ENCODE peak calls at places on chromosome 5, in seven cellular contexts. Q is body of pancreas, O is GM20000, E is MM.1S, H is thoracic aorta, M is neural crest cell, Y is GM06990. J is an unnamed sample.

GRCh38 chr5:73497537-73498056 is 645 bp upstream of the BTF3 start:
- DNase-seq in Q (no peak), O (no peak), E (no peak), H (no peak), M (no peak), Y (no peak), J (no peak)

GRCh38 chr5:58794875-58795274 is 212.0 kb downstream of the RAB3C start:
- DNase-seq in Q (no peak), O (no peak), E (no peak), H (no peak), M (no peak), Y (no peak), J (peak)

GRCh38 chr5:151569132-151570046 is 21.7 kb downstream of the FAT2 start:
- DNase-seq in Q (no peak), O (no peak), E (no peak), H (no peak), M (no peak), Y (no peak), J (peak)

GRCh38 chr5:81520769-81521168 is 126.8 kb upstream of the ACOT12 start:
- DNase-seq in Q (no peak), O (no peak), E (no peak), H (no peak), M (no peak), Y (no peak), J (no peak)

GRCh38 chr5:116567100-116567499 is 7.5 kb downstream of the SEMA6A start:
- DNase-seq in Q (no peak), O (no peak), E (no peak), H (no peak), M (no peak), Y (no peak), J (no peak)

GRCh38 chr5:5671823-5672222 is 249.3 kb downstream of the ICE1 start:
- DNase-seq in Q (no peak), O (no peak), E (no peak), H (no peak), M (no peak), Y (no peak), J (no peak)

GRCh38 chr5:162132348-162132747 is 64.8 kb downstream of the GABRG2 start:
- DNase-seq in Q (no peak), O (no peak), E (no peak), H (no peak), M (no peak), Y (no peak), J (no peak)

GRCh38 chr5:54533541-54534179 is 16.1 kb downstream of the SNX18 start:
- DNase-seq in Q (peak), O (no peak), E (no peak), H (no peak), M (no peak), Y (no peak), J (no peak)

GRCh38 chr5:34039398-34040157 is 3.4 kb downstream of the C1QTNF3 start:
- DNase-seq in Q (no peak), O (no peak), E (no peak), H (no peak), M (no peak), Y (no peak), J (no peak)

GRCh38 chr5:131814990-131815389 is 18.2 kb upstream of the FNIP1 start:
- DNase-seq in Q (no peak), O (no peak), E (no peak), H (no peak), M (no peak), Y (no peak), J (no peak)

GRCh38 chr5:82313016-82313415 is 34.9 kb upstream of the RPS23 start:
- DNase-seq in Q (no peak), O (no peak), E (no peak), H (no peak), M (no peak), Y (no peak), J (no peak)

GRCh38 chr5:36073595-36074216 is 7.0 kb upstream of the UGT3A2 start:
- DNase-seq in Q (no peak), O (peak), E (peak), H (no peak), M (no peak), Y (no peak), J (peak)

GRCh38 chr5:347712-348284 is 26.3 kb downstream of the AHRR start:
- DNase-seq in Q (no peak), O (peak), E (no peak), H (no peak), M (no peak), Y (no peak), J (no peak)

GRCh38 chr5:122895141-122895540 is 49.7 kb downstream of the SNX24 start:
- DNase-seq in Q (no peak), O (no peak), E (no peak), H (no peak), M (no peak), Y (no peak), J (no peak)

GRCh38 chr5:144230806-144231205 is 60.1 kb downstream of the KCTD16 start:
- DNase-seq in Q (peak), O (no peak), E (no peak), H (no peak), M (no peak), Y (no peak), J (no peak)

GRCh38 chr5:174581483-174581882 is 142.9 kb upstream of the MSX2 start:
- DNase-seq in Q (no peak), O (no peak), E (no peak), H (no peak), M (peak), Y (no peak), J (peak)

GRCh38 chr5:51371052-51371451 is 12.2 kb upstream of the ISL1 start:
- DNase-seq in Q (no peak), O (no peak), E (no peak), H (no peak), M (no peak), Y (no peak), J (no peak)

GRCh38 chr5:103674739-103675138 is 112.2 kb upstream of the NUDT12 start:
- DNase-seq in Q (peak), O (no peak), E (no peak), H (no peak), M (no peak), Y (no peak), J (no peak)

GRCh38 chr5:39760385-39761198 is 335.8 kb upstream of the DAB2 start:
- DNase-seq in Q (peak), O (no peak), E (no peak), H (no peak), M (no peak), Y (no peak), J (no peak)

GRCh38 chr5:7405277-7405676 is 9.3 kb downstream of the ADCY2 start:
- DNase-seq in Q (no peak), O (no peak), E (no peak), H (no peak), M (no peak), Y (no peak), J (no peak)

GRCh38 chr5:114319821-114320220 is 42.0 kb upstream of the KCNN2 start:
- DNase-seq in Q (no peak), O (no peak), E (no peak), H (no peak), M (no peak), Y (no peak), J (no peak)

GRCh38 chr5:56305551-56305950 is 72.4 kb upstream of the ANKRD55 start:
- DNase-seq in Q (no peak), O (no peak), E (no peak), H (no peak), M (no peak), Y (no peak), J (no peak)

GRCh38 chr5:72434781-72435437 is 72.3 kb downstream of the ZNF366 start:
- DNase-seq in Q (no peak), O (no peak), E (no peak), H (no peak), M (no peak), Y (no peak), J (no peak)

GRCh38 chr5:61596265-61596664 is 264.2 kb downstream of the ZSWIM6 start:
- DNase-seq in Q (peak), O (no peak), E (no peak), H (no peak), M (no peak), Y (no peak), J (no peak)

GRCh38 chr5:68252678-68253520 is 37.3 kb downstream of the PIK3R1 start:
- DNase-seq in Q (peak), O (peak), E (peak), H (no peak), M (peak), Y (no peak), J (peak)
- TF ChIP-seq CTCF in Q (peak), O (peak), E (peak), H (peak), M (peak), Y (peak), J (peak)

GRCh38 chr5:138536665-138537315 is 6.2 kb downstream of the ETF1 start:
- DNase-seq in Q (no peak), O (no peak), E (no peak), H (no peak), M (no peak), Y (no peak), J (peak)
- TF ChIP-seq CTCF in Q (no peak), O (no peak), E (peak), H (no peak), M (peak), Y (peak), J (peak)

GRCh38 chr5:95317085-95317484 is 32.2 kb upstream of the MCTP1 start:
- DNase-seq in Q (no peak), O (no peak), E (no peak), H (no peak), M (no peak), Y (no peak), J (no peak)
- TF ChIP-seq CTCF in Q (no peak), O (no peak), E (no peak), H (no peak), M (peak), Y (no peak), J (no peak)

DNA sequence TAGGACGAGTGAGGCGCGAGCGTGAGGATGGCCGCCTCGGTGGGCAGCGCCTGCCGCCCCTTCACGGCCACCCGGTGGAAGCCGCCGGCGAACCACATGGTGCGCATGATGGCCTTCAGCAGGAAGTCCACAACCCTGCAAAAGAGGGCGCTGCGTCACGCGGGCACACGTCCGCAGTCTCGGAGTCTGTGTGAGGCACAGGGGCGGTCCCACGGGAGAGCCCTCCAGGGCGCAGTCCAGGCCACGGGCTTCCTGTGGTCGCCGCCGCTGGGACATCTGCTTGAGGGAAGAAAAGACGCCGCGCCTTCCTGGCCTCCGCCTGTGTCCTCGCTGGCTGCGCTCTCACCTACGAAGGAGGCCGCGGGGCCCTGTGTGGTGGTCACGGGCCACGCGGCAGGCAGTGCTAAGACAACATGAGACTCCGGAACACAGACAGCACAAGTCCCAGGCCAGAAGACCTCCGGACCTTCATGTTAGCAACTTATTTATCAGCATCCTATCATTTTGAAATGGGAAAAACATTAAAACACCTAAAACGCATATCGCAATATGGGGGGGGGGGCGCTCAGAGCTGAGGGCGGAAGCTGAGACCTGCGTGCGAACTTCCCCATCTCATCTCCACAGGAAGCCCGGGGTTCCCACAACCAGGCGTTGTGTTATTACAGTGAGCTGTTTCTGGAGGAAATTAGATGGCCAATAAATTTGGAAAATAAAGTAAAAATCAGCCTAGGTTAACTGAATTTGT is 28.8 kb downstream of the LPCAT1 start:
- DNase-seq in Q (peak), O (peak), E (no peak), H (no peak), M (no peak), Y (peak), J (peak)
- TF ChIP-seq CTCF in Q (no peak), O (peak), E (no peak), H (no peak), M (no peak), Y (peak), J (no peak)

DNA sequence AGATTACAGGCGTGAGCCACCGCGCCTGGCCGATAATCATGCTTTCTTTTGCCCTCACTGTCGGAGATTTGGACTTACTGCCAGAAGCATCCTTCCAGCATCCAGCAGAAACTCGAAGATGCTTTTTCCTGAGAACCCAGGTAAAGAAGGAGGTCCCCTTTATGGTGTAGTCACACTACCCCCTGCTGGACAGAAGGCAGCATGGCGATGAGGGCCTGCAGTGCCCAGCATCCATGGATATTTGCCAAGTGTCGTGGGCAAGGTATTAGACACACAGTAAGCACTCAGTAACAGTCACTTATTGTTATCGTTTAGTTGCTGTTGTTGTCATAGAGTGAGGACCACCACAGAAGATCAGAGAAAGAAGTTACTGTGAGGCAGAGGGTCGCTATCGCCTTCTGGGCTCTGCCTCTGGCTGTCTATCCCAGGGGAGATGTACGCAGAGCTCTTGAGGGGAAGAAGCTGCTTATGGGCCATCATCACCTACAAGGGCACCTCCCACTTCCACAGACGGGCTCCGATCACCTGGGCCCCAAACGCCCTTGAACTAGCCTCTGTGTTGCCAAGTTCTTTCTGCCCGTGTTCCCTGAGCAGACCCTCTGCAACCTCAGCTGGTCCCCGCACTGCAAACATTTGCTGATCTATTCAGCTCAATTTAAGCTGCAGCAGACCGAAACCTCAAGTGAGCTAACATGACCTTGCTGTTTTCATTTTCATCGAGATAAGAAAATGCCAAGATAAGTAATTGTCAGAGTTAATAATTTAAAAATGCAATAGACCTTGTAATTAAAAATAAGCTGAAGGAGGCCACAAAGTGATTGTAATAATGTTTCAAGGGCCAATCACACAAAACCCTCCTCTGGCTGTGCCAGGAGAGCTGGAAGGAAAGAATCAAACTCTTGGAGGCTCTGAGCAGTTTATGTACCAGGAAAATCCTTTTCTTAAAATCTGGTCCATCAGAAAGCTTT is 23.9 kb downstream of the C5orf15 start:
- DNase-seq in Q (peak), O (peak), E (peak), H (no peak), M (peak), Y (no peak), J (peak)
- TF ChIP-seq CTCF in Q (peak), O (peak), E (peak), H (peak), M (peak), Y (peak), J (peak)

GRCh38 chr5:52989025-52989780 is at the start of gene ITGA2:
- DNase-seq in Q (peak), O (peak), E (peak), H (no peak), M (peak), Y (peak), J (peak)

GRCh38 chr5:52988335-52989024 is 672 bp upstream of the ITGA2 start:
- DNase-seq in Q (peak), O (no peak), E (no peak), H (no peak), M (no peak), Y (no peak), J (peak)

GRCh38 chr5:52987711-52988329 is 1.3 kb upstream of the ITGA2 start:
- DNase-seq in Q (peak), O (no peak), E (no peak), H (no peak), M (no peak), Y (no peak), J (no peak)

GRCh38 chr5:52990531-52990925 is 1.4 kb downstream of the ITGA2 start:
- DNase-seq in Q (no peak), O (no peak), E (no peak), H (no peak), M (no peak), Y (no peak), J (no peak)

GRCh38 chr5:52989781-52990530 is 804 bp downstream of the ITGA2 start:
- DNase-seq in Q (peak), O (peak), E (peak), H (no peak), M (peak), Y (peak), J (peak)
- TF ChIP-seq CTCF in Q (no peak), O (no peak), E (peak), H (peak), M (peak), Y (no peak), J (no peak)

GRCh38 chr5:31492824-31493223 is 39.1 kb downstream of the DROSHA start:
- DNase-seq in Q (no peak), O (no peak), E (no peak), H (no peak), M (no peak), Y (no peak), J (no peak)

GRCh38 chr5:31485376-31486207 is 46.3 kb downstream of the DROSHA start:
- DNase-seq in Q (no peak), O (no peak), E (no peak), H (no peak), M (no peak), Y (no peak), J (no peak)

GRCh38 chr5:31481531-31481930 is 50.4 kb downstream of the DROSHA start:
- DNase-seq in Q (no peak), O (no peak), E (no peak), H (no peak), M (no peak), Y (no peak), J (no peak)

DNA sequence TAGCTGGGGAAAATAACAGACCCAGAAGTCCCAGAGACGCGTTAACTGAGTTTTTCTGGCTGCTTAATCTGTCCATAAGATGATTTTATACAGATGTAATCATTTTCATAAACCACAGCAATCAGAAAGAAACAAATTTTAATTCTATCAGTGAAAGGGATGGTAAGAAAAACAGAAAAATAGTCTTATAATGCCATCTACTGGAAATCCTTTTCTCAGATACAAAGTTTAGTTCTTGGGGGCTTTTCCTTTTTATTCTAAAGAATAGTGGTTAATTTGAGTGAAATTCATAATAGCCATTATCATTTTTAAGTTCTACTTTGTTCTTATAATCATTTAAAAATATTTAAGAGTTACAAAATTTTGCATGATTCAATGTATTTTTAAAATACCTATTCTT is 44.4 kb downstream of the DROSHA start:
- DNase-seq in Q (no peak), O (no peak), E (no peak), H (no peak), M (no peak), Y (no peak), J (no peak)
- TF ChIP-seq CTCF in Q (no peak), O (no peak), E (no peak), H (no peak), M (no peak), Y (no peak), J (no peak)

DNA sequence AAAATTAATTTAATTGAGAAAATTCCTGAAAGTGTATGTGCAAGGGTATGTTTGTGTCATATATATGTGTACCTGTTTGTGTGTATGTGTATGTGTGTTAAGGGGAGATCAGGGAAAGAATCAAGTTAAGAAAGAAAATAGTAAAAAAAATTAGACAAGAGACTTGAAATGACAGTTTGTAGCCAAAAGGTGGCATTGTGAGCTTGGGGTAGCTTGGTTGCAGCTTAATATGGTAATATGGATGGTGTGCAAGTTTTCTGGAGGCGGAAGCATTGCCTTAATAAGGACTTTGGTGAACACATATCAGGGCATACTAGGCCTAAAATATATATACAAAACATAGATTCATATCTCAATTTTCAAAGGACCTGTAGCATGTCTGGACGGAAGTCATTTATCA is 129.9 kb downstream of the INSYN2B start:
- DNase-seq in Q (no peak), O (no peak), E (no peak), H (no peak), M (no peak), Y (no peak), J (peak)
- TF ChIP-seq CTCF in Q (no peak), O (no peak), E (no peak), H (no peak), M (peak), Y (peak), J (peak)